ENCODE peak calls at places on chromosomes 4 and X, in eight cellular contexts. G is activated CD4-positive, alpha-beta T cell treated with anti-CD3 and anti-CD28 coated beads, Interleukin-2, amount 10 ng/mL, durations not matched to agents 7 days and 5 days; W is ecto neural progenitor cell; P is KBM-7; V is stimulated activated naive CD4-positive, alpha-beta T cell; N is right lobe of liver; A is left ventricle myocardium inferior; O is LoVo. Z is an unnamed sample.
A peak's percentile ranks its signal among the peaks of the same experiment; 100 is the strongest.

GRCh38 chr4:155984398-155984797 is 30.7 kb upstream of the CTSO start:
- DNase-seq in G (no peak), W (no peak), P (no peak), V (no peak), N (no peak), A (no peak), O (no peak), Z (no peak)

GRCh38 chr4:99763635-99764101 is 53.0 kb upstream of the DAPP1 start:
- DNase-seq in G (no peak), W (no peak), P (no peak), V (no peak), N (peak; percentile 24), A (no peak), O (peak; percentile 12), Z (peak; percentile 77)

GRCh38 chr4:24195976-24196736 is 306.3 kb upstream of the PPARGC1A start:
- DNase-seq in G (no peak), W (no peak), P (no peak), V (no peak), N (no peak), A (no peak), O (no peak), Z (no peak)

GRCh38 chr4:65798498-65799127 is 128.3 kb upstream of the EPHA5 start:
- DNase-seq in G (no peak), W (no peak), P (no peak), V (no peak), N (no peak), A (no peak), O (no peak), Z (no peak)

GRCh38 chr4:114601304-114602052 is 2.9 kb downstream of the UGT8 start:
- DNase-seq in G (no peak), W (no peak), P (no peak), V (no peak), N (no peak), A (no peak), O (no peak), Z (no peak)

GRCh38 chr4:25022198-25022597 is 8.5 kb downstream of the LGI2 start:
- DNase-seq in G (no peak), W (no peak), P (no peak), V (no peak), N (no peak), A (no peak), O (no peak), Z (no peak)

GRCh38 chr4:84492737-84493091 is 6.4 kb downstream of the NKX6-1 start:
- DNase-seq in G (no peak), W (no peak), P (no peak), V (no peak), N (no peak), A (no peak), O (no peak), Z (no peak)

GRCh38 chr4:95151255-95151654 is 393.5 kb downstream of the BMPR1B start:
- DNase-seq in G (no peak), W (no peak), P (no peak), V (no peak), N (no peak), A (no peak), O (no peak), Z (no peak)

GRCh38 chrX:19799319-19800182 is 87.8 kb downstream of the SH3KBP1 start:
- DNase-seq in G (peak; percentile 54), W (no peak), P (peak; percentile 25), V (peak; percentile 77), N (no peak), A (no peak), O (no peak), Z (no peak)

GRCh38 chrX:70168238-70169188 is 8.8 kb upstream of the DGAT2L6 start:
- DNase-seq in G (no peak), W (no peak), P (no peak), V (no peak), N (no peak), A (no peak), O (no peak), Z (no peak)

GRCh38 chr4:90958256-90958895 is 831.2 kb downstream of the CCSER1 start:
- DNase-seq in G (no peak), W (no peak), P (no peak), V (no peak), N (no peak), A (no peak), O (peak; percentile 32), Z (no peak)

GRCh38 chrX:87006561-87006960 is 511.0 kb upstream of the KLHL4 start:
- DNase-seq in G (no peak), W (no peak), P (no peak), V (no peak), N (no peak), A (no peak), O (no peak), Z (no peak)

GRCh38 chrX:19865567-19866363 is 21.6 kb downstream of the SH3KBP1 start:
- DNase-seq in G (peak; percentile 17), W (no peak), P (peak; percentile 92), V (no peak), N (no peak), A (no peak), O (no peak), Z (peak; percentile 63)